ENCODE peak calls at places on chromosomes 6 and 20, in nine cellular contexts. S is prostate gland; C is CD8-positive, alpha-beta T cell; L is aorta; Q is mammary epithelial cell; G is thoracic aorta; B is upper lobe of left lung; T is GM23248; F is stomach. O is an unnamed sample. For H3K4me1, the result is how much of the 10 kb centered on the place peaks cover.

GRCh38 chr6:163095401-163095800 is 319.1 kb upstream of the QKI start:
- DNase-seq in T (no peak), C (no peak), F (no peak), Q (no peak), B (no peak), S (no peak), G (no peak), L (no peak), O (no peak)

GRCh38 chr6:109236140-109237081 is 141.1 kb downstream of the CEP57L1 start:
- DNase-seq in T (no peak), F (no peak), L (no peak), G (no peak), S (no peak), B (no peak), C (no peak), Q (no peak), O (no peak)

GRCh38 chr6:101276066-101276465 is 117.4 kb upstream of the GRIK2 start:
- DNase-seq in Q (no peak), L (no peak), C (no peak), T (no peak), S (no peak), B (no peak), F (no peak), G (no peak), O (peak)

GRCh38 chr6:122365775-122366403 is 33.6 kb upstream of the HSF2 start:
- DNase-seq in C (no peak), F (no peak), B (no peak), L (no peak), G (no peak), T (peak), Q (peak), S (no peak), O (no peak)

GRCh38 chr6:4615891-4616290 is 160.3 kb upstream of the CDYL start:
- DNase-seq in F (no peak), T (peak), Q (no peak), S (no peak), C (no peak), B (no peak), G (no peak), L (no peak), O (no peak)

GRCh38 chr20:7193681-7194080 is 426.2 kb downstream of the BMP2 start:
- DNase-seq in T (no peak), G (no peak), B (no peak), L (no peak), S (no peak), F (no peak), Q (no peak), C (no peak), O (no peak)

GRCh38 chr6:340991-341827 is 48.9 kb downstream of the DUSP22 start:
- DNase-seq in F (no peak), C (no peak), S (no peak), B (peak), G (no peak), T (no peak), Q (no peak), L (peak), O (no peak)

GRCh38 chr6:129105035-129105434 is 222.1 kb downstream of the LAMA2 start:
- DNase-seq in T (no peak), B (no peak), L (no peak), Q (no peak), C (no peak), G (no peak), F (no peak), S (no peak), O (no peak)

GRCh38 chr20:59377046-59377445 is 76.6 kb downstream of the EDN3 start:
- DNase-seq in G (no peak), T (no peak), C (no peak), F (no peak), S (no peak), B (no peak), L (no peak), Q (no peak), O (no peak)

GRCh38 chr6:76942203-76942971 is 520.9 kb downstream of the HTR1B start:
- DNase-seq in B (no peak), Q (no peak), T (peak), F (no peak), C (no peak), G (no peak), S (no peak), L (no peak), O (no peak)

GRCh38 chr6:157615411-157615763 is 207.7 kb upstream of the SNX9 start:
- DNase-seq in S (no peak), C (no peak), T (no peak), G (no peak), B (no peak), L (no peak), F (no peak), Q (no peak), O (peak)

GRCh38 chr6:118562959-118563358 is 14.9 kb downstream of the PLN start:
- DNase-seq in B (no peak), Q (peak), T (peak), S (no peak), G (no peak), L (no peak), F (no peak), C (no peak), O (peak)

GRCh38 chr20:23515250-23515939 is 24.5 kb downstream of the CST8 start:
- DNase-seq in C (no peak), B (no peak), T (peak), G (no peak), S (no peak), L (no peak), Q (no peak), F (no peak), O (no peak)

GRCh38 chr20:62734881-62735280 is 26.2 kb downstream of the NTSR1 start:
- DNase-seq in G (no peak), F (no peak), Q (no peak), B (no peak), C (no peak), L (peak), T (no peak), S (no peak), O (no peak)

GRCh38 chr20:21125849-21126840 is at the start of gene KIZ:
- DNase-seq in Q (peak), L (peak), B (peak), T (peak), F (peak), G (peak), S (peak), C (peak), O (peak)

GRCh38 chr6:144265061-144265357 is 20.1 kb upstream of the UTRN start:
- DNase-seq in B (no peak), G (no peak), L (no peak), F (no peak), S (no peak), T (peak), Q (no peak), C (no peak), O (peak)

GRCh38 chr20:22379472-22379871 is 204.9 kb downstream of the FOXA2 start:
- DNase-seq in L (no peak), S (no peak), B (no peak), T (peak), Q (peak), C (no peak), F (no peak), G (no peak), O (peak)
- H3K4me1 ChIP-seq in L (under half), S (under half), B (under half), T (under half), Q (half or more), C (under half), F (under half), G (under half), O (under half)

DNA sequence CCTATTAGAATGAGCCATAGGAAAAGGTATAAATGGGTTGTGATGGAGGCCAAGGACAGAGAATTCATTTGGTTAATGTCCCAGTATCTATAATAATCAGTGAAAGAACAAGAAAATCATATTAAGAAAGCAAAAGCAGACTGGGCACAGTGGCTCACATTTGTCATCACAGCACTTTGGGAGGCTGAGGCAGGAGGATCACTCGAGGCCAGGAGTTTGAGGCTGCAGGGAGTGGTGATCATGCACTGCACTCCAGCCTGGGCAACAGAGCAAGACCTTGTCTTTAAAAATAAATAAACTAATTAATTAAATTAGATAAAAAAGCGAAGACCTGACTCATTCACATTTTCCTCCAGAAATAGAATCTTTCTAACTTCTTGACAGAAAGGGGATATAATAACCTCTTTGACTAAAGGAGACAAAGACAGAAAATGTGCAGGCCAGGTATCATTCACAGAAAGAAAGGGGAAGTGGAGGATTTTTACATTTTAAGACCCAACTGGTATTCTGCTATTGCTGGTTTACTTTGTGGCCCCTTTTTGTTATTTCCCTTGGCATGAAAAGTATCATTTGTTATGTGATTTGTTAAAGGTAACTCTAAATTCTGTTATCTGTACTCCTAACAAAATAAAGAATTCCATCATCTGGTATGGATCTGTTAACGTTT is 31.9 kb upstream of the MAPK13 start:
- DNase-seq in Q (no peak), T (no peak), G (no peak), L (no peak), B (no peak), S (no peak), F (no peak), C (no peak), O (no peak)
- H3K4me1 ChIP-seq in Q (under half), T (under half), G (under half), L (under half), B (under half), S (under half), F (under half), C (half or more), O (under half)

DNA sequence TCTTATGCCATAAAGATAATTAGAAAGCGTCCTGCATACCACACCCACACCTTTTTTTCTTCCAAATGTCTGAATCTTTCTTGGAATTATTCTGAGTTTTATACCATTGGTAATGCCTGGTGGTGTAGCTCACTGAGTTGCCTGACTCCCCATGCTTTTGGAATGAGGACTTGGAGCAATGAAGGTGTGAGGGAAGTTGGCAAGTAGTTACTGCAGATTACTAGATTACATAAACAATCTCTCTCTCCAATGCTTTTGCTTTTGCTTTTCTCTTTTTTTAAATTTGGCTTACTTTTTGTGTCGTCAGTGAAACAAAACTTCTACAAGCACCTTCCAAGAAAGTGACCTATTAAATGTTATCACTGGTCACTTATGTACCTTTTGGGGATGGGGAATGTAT is 406.1 kb upstream of the SOX4 start:
- DNase-seq in T (no peak), F (no peak), B (no peak), L (no peak), S (no peak), Q (no peak), C (no peak), G (no peak), O (no peak)
- H3K4me1 ChIP-seq in T (under half), F (under half), B (under half), L (under half), S (under half), Q (under half), C (under half), G (under half), O (under half)

GRCh38 chr6:111212625-111213024 is 125.3 kb downstream of the SLC16A10 start:
- DNase-seq in S (no peak), L (no peak), C (no peak), F (no peak), G (no peak), T (no peak), B (no peak), Q (no peak), O (no peak)
- H3K4me1 ChIP-seq in S (under half), L (under half), C (under half), F (under half), G (under half), T (under half), B (under half), Q (under half), O (under half)

GRCh38 chr6:36443498-36443844 is 671 bp downstream of the KCTD20 start:
- DNase-seq in C (no peak), B (no peak), Q (no peak), S (no peak), F (no peak), L (no peak), T (peak), G (no peak), O (no peak)
- H3K4me1 ChIP-seq in C (under half), B (under half), Q (under half), S (under half), F (half or more), L (under half), T (under half), G (under half), O (under half)

GRCh38 chr20:50250748-50251382 is 60.2 kb downstream of the CEBPB start:
- DNase-seq in F (no peak), C (no peak), T (no peak), Q (no peak), B (no peak), L (no peak), G (no peak), S (no peak), O (no peak)
- H3K4me1 ChIP-seq in F (under half), C (under half), T (under half), Q (under half), B (under half), L (under half), G (under half), S (under half), O (under half)